ENCODE peak calls at places on chromosomes 6 and 20, in eight cellular contexts. One of them, this sample, is unnamed.

GRCh38 chr6:26012061-26012460 is 49.5 kb downstream of the TRIM38 start:
- DNase-seq in adrenal gland: no peak
- DNase-seq in NAMALWA: no peak
- DNase-seq in stimulated activated CD8-positive, alpha-beta memory T cell treated with anti-CD3 and anti-CD28 coated beads, Interleukin-15, amount 100 ng/mL, for 4 hours: no peak
- DNase-seq in H54: no peak
- DNase-seq in hepatic stellate cell: no peak
- DNase-seq in uterus: no peak
- DNase-seq in AG09309: no peak
- DNase-seq in this sample: no peak

GRCh38 chr6:157768304-157768703 is 54.7 kb upstream of the SNX9 start:
- DNase-seq in stimulated activated CD8-positive, alpha-beta memory T cell treated with anti-CD3 and anti-CD28 coated beads, Interleukin-15, amount 100 ng/mL, for 4 hours: no peak
- DNase-seq in NAMALWA: peak
- DNase-seq in H54: no peak
- DNase-seq in AG09309: no peak
- DNase-seq in adrenal gland: no peak
- DNase-seq in hepatic stellate cell: no peak
- DNase-seq in uterus: no peak
- DNase-seq in this sample: no peak

GRCh38 chr6:5398530-5398929 is 137.2 kb downstream of the FARS2 start:
- DNase-seq in stimulated activated CD8-positive, alpha-beta memory T cell treated with anti-CD3 and anti-CD28 coated beads, Interleukin-15, amount 100 ng/mL, for 4 hours: no peak
- DNase-seq in adrenal gland: no peak
- DNase-seq in hepatic stellate cell: peak
- DNase-seq in AG09309: peak
- DNase-seq in NAMALWA: peak
- DNase-seq in H54: no peak
- DNase-seq in uterus: no peak
- DNase-seq in this sample: peak

GRCh38 chr20:13515796-13516533 is 122.8 kb downstream of the TASP1 start:
- DNase-seq in uterus: no peak
- DNase-seq in adrenal gland: no peak
- DNase-seq in hepatic stellate cell: no peak
- DNase-seq in stimulated activated CD8-positive, alpha-beta memory T cell treated with anti-CD3 and anti-CD28 coated beads, Interleukin-15, amount 100 ng/mL, for 4 hours: no peak
- DNase-seq in H54: no peak
- DNase-seq in AG09309: no peak
- DNase-seq in NAMALWA: no peak
- DNase-seq in this sample: no peak

GRCh38 chr6:107383705-107384104 is 75.7 kb downstream of the PDSS2 start:
- DNase-seq in NAMALWA: no peak
- DNase-seq in AG09309: no peak
- DNase-seq in adrenal gland: no peak
- DNase-seq in H54: no peak
- DNase-seq in stimulated activated CD8-positive, alpha-beta memory T cell treated with anti-CD3 and anti-CD28 coated beads, Interleukin-15, amount 100 ng/mL, for 4 hours: no peak
- DNase-seq in uterus: no peak
- DNase-seq in hepatic stellate cell: no peak
- DNase-seq in this sample: no peak

GRCh38 chr6:37347177-37348145 is 6.3 kb upstream of the RNF8 start:
- DNase-seq in uterus: no peak
- DNase-seq in AG09309: no peak
- DNase-seq in H54: no peak
- DNase-seq in hepatic stellate cell: no peak
- DNase-seq in NAMALWA: no peak
- DNase-seq in stimulated activated CD8-positive, alpha-beta memory T cell treated with anti-CD3 and anti-CD28 coated beads, Interleukin-15, amount 100 ng/mL, for 4 hours: no peak
- DNase-seq in adrenal gland: no peak
- DNase-seq in this sample: peak

GRCh38 chr6:31651602-31652191 is 764 bp downstream of the BAG6 start:
- DNase-seq in uterus: no peak
- DNase-seq in AG09309: peak
- DNase-seq in hepatic stellate cell: peak
- DNase-seq in NAMALWA: no peak
- DNase-seq in H54: peak
- DNase-seq in adrenal gland: peak
- DNase-seq in stimulated activated CD8-positive, alpha-beta memory T cell treated with anti-CD3 and anti-CD28 coated beads, Interleukin-15, amount 100 ng/mL, for 4 hours: no peak
- DNase-seq in this sample: peak

GRCh38 chr6:46626228-46626909 is 26.2 kb downstream of the CYP39A1 start:
- DNase-seq in H54: no peak
- DNase-seq in stimulated activated CD8-positive, alpha-beta memory T cell treated with anti-CD3 and anti-CD28 coated beads, Interleukin-15, amount 100 ng/mL, for 4 hours: no peak
- DNase-seq in adrenal gland: no peak
- DNase-seq in NAMALWA: peak
- DNase-seq in AG09309: no peak
- DNase-seq in uterus: no peak
- DNase-seq in hepatic stellate cell: peak
- DNase-seq in this sample: peak

GRCh38 chr20:57795977-57796560 is 86.3 kb upstream of the PMEPA1 start:
- DNase-seq in H54: no peak
- DNase-seq in AG09309: no peak
- DNase-seq in adrenal gland: no peak
- DNase-seq in uterus: no peak
- DNase-seq in NAMALWA: no peak
- DNase-seq in stimulated activated CD8-positive, alpha-beta memory T cell treated with anti-CD3 and anti-CD28 coated beads, Interleukin-15, amount 100 ng/mL, for 4 hours: no peak
- DNase-seq in hepatic stellate cell: no peak
- DNase-seq in this sample: peak

GRCh38 chr20:51335329-51335841 is 207.1 kb downstream of the NFATC2 start:
- DNase-seq in stimulated activated CD8-positive, alpha-beta memory T cell treated with anti-CD3 and anti-CD28 coated beads, Interleukin-15, amount 100 ng/mL, for 4 hours: no peak
- DNase-seq in adrenal gland: no peak
- DNase-seq in NAMALWA: no peak
- DNase-seq in H54: peak
- DNase-seq in AG09309: peak
- DNase-seq in hepatic stellate cell: peak
- DNase-seq in uterus: no peak
- DNase-seq in this sample: no peak